ENCODE peak calls at places on chromosomes 12 and 14, in eight cellular contexts. P, A, R, I, C, H, S and V are unnamed samples.

GRCh38 chr12:34398706-34399630 is 376.7 kb downstream of the ALG10 start:
- DNase-seq in H (no peak), C (no peak), P (no peak), R (no peak), S (peak; percentile 1), I (no peak), A (peak; percentile 6), V (peak; percentile 1)

GRCh38 chr14:23644195-23644918 is 8.2 kb downstream of the DHRS2 start:
- DNase-seq in C (no peak), A (no peak), S (no peak), I (no peak), H (no peak), P (no peak), R (no peak), V (no peak)

GRCh38 chr14:100285021-100285912 is 21.0 kb downstream of the SLC25A29 start:
- DNase-seq in C (no peak), A (peak; percentile 94), P (peak; percentile 81), H (no peak), I (peak; percentile 40), R (peak; percentile 60), S (peak; percentile 99), V (peak; percentile 94)

GRCh38 chr12:123237646-123238329 is 4.6 kb downstream of the MTRFR start:
- DNase-seq in H (peak; percentile 62), P (peak; percentile 49), A (peak; percentile 66), R (peak; percentile 69), I (peak; percentile 34), C (peak; percentile 54), S (peak; percentile 57), V (peak; percentile 75)

GRCh38 chr14:90060965-90061848 is 587 bp upstream of the KCNK13 start:
- DNase-seq in R (no peak), I (no peak), S (peak; percentile 65), A (peak; percentile 74), C (no peak), H (no peak), P (no peak), V (no peak)

GRCh38 chr12:55365086-55365485 is 2.3 kb downstream of the OR6C75 start:
- DNase-seq in S (no peak), I (no peak), P (no peak), H (no peak), C (no peak), R (no peak), A (no peak), V (no peak)

GRCh38 chr14:73888971-73889370 is 2.3 kb downstream of the ZNF410 start:
- DNase-seq in H (no peak), I (no peak), P (no peak), S (no peak), R (no peak), A (no peak), C (no peak), V (no peak)

GRCh38 chr14:68843471-68844209 is 50.8 kb upstream of the ZFP36L1 start:
- DNase-seq in H (no peak), R (peak; percentile 75), P (peak; percentile 69), A (peak; percentile 89), S (peak; percentile 77), C (peak; percentile 58), I (no peak), V (peak; percentile 69)

GRCh38 chr12:2354151-2354991 is 301.6 kb downstream of the CACNA1C start:
- DNase-seq in H (no peak), S (no peak), C (no peak), R (no peak), I (no peak), P (no peak), A (no peak), V (no peak)

GRCh38 chr14:90443161-90444076 is 46.6 kb downstream of the CALM1 start:
- DNase-seq in A (no peak), P (no peak), S (no peak), I (no peak), H (no peak), C (no peak), R (no peak), V (no peak)

GRCh38 chr14:31388687-31389413 is 31.5 kb downstream of the HEATR5A start:
- DNase-seq in H (no peak), C (no peak), I (no peak), A (no peak), R (no peak), S (no peak), P (no peak), V (no peak)

GRCh38 chr12:1915082-1915968 is 3.1 kb downstream of the CACNA2D4 start:
- DNase-seq in C (no peak), S (peak; percentile 24), H (no peak), P (no peak), A (peak; percentile 42), R (no peak), I (no peak), V (peak; percentile 41)

GRCh38 chr12:80697270-80697887 is 10.1 kb upstream of the MYF6 start:
- DNase-seq in H (no peak), C (no peak), I (no peak), A (no peak), R (no peak), S (no peak), P (no peak), V (no peak)

GRCh38 chr14:33634631-33635030 is 316.2 kb downstream of the EGLN3 start:
- DNase-seq in R (no peak), C (no peak), H (no peak), I (no peak), P (no peak), S (no peak), A (no peak), V (no peak)

GRCh38 chr14:103705158-103705523 is 10.1 kb downstream of the XRCC3 start:
- DNase-seq in S (no peak), I (no peak), P (no peak), A (no peak), R (peak; percentile 86), C (no peak), H (no peak), V (no peak)

GRCh38 chr14:64970041-64970440 is 2.1 kb downstream of the RAB15 start:
- DNase-seq in S (no peak), I (no peak), H (no peak), C (no peak), A (no peak), R (no peak), P (no peak), V (no peak)

GRCh38 chr14:32657081-32657480 is 281.6 kb upstream of the NPAS3 start:
- DNase-seq in A (no peak), C (no peak), P (no peak), S (no peak), R (no peak), I (peak; percentile 15), H (peak; percentile 24), V (no peak)

GRCh38 chr12:130009961-130010360 is 106.1 kb upstream of the TMEM132D start:
- DNase-seq in R (no peak), A (no peak), S (no peak), I (no peak), C (no peak), H (no peak), P (no peak), V (no peak)
- H3K27ac ChIP-seq in R (no peak overlapping the region), A (no peak overlapping the region), S (no peak overlapping the region), I (no peak overlapping the region), C (no peak overlapping the region), H (no peak overlapping the region), P (no peak overlapping the region), V (no peak overlapping the region)

GRCh38 chr12:75812341-75813018 is 219.1 kb downstream of the PHLDA1 start:
- DNase-seq in R (no peak), S (peak; percentile 41), A (no peak), I (no peak), C (no peak), H (no peak), P (no peak), V (no peak)

GRCh38 chr12:75815756-75816155 is 215.8 kb downstream of the PHLDA1 start:
- DNase-seq in H (no peak), P (no peak), A (no peak), R (no peak), S (no peak), C (no peak), I (no peak), V (no peak)

GRCh38 chr12:75814856-75815754 is 216.5 kb downstream of the PHLDA1 start:
- DNase-seq in S (peak; percentile 40), R (peak; percentile 95), H (no peak), I (no peak), P (peak; percentile 34), A (no peak), C (no peak), V (no peak)

GRCh38 chr12:75809745-75810144 is 221.8 kb downstream of the PHLDA1 start:
- DNase-seq in H (no peak), R (no peak), A (no peak), P (no peak), I (no peak), C (no peak), S (no peak), V (no peak)

DNA sequence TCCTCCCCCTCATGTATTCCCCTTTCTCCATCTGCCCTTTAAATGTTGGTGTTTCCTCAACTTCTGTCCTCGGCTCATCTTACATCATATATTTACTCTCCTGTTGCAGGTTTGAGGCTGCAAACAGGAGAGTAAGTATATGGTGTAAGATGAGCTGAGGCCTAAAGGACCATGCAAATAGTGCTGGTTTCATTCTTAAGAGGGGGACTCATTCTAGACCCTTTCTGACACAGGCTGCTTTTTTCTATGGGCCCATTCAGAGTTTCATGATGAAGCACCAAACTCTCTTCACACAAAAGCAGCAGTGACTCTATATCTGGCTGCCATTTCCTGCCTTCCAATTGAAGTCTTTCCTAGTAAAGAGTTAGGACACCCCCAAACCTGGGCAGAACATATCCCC is 218.5 kb downstream of the PHLDA1 start:
- DNase-seq in H (no peak), I (no peak), R (no peak), C (no peak), S (no peak), A (no peak), P (no peak), V (no peak)
- TF ChIP-seq MAX in H (no peak), I (no peak), R (no peak), C (no peak), S (no peak), A (no peak), P (no peak), V (no peak)

GRCh38 chr12:77591959-77592358 is 238.7 kb upstream of the NAV3 start:
- DNase-seq in H (no peak), I (no peak), P (no peak), A (no peak), C (no peak), R (no peak), S (no peak), V (no peak)
- H3K27ac ChIP-seq in H (no peak overlapping the region), I (no peak overlapping the region), P (no peak overlapping the region), A (no peak overlapping the region), C (no peak overlapping the region), R (no peak overlapping the region), S (no peak overlapping the region), V (no peak overlapping the region)

GRCh38 chr12:93865751-93866150 is 188.6 kb downstream of the CRADD start:
- DNase-seq in H (no peak), S (no peak), R (no peak), P (no peak), C (no peak), I (no peak), A (no peak), V (no peak)

GRCh38 chr12:93857917-93858513 is 180.8 kb downstream of the CRADD start:
- DNase-seq in A (no peak), C (no peak), I (no peak), R (no peak), H (no peak), S (no peak), P (no peak), V (no peak)

GRCh38 chr12:93857279-93857894 is 180.2 kb downstream of the CRADD start:
- DNase-seq in A (no peak), C (no peak), I (no peak), P (no peak), R (no peak), H (no peak), S (no peak), V (no peak)

GRCh38 chr12:93860659-93861373 is 183.6 kb downstream of the CRADD start:
- DNase-seq in C (no peak), R (no peak), S (no peak), I (no peak), H (no peak), P (no peak), A (no peak), V (no peak)

GRCh38 chr12:93862424-93862823 is 185.2 kb downstream of the CRADD start:
- DNase-seq in H (no peak), S (no peak), C (no peak), A (no peak), I (no peak), P (no peak), R (no peak), V (no peak)
- TF ChIP-seq MAX in H (no peak), S (no peak), C (no peak), A (no peak), I (no peak), P (no peak), R (no peak), V (no peak)